ENCODE peak calls at places on chromosome 3, in seven cellular contexts. One of them, this sample, is unnamed.
A peak's percentile ranks its signal among the peaks of the same experiment; 100 is the strongest.

GRCh38 chr3:70387889-70388288 is 75.5 kb upstream of the MDFIC2 start:
- DNase-seq in HAP-1: no peak
- DNase-seq in lower lobe of right lung: no peak
- DNase-seq in uterus: no peak
- DNase-seq in cardiac muscle cell: no peak
- DNase-seq in upper lobe of right lung: no peak
- DNase-seq in brain microvascular endothelial cell: no peak
- DNase-seq in this sample: no peak

GRCh38 chr3:61810953-61811497 is 249.7 kb downstream of the PTPRG start:
- DNase-seq in HAP-1: no peak
- DNase-seq in brain microvascular endothelial cell: no peak
- DNase-seq in cardiac muscle cell: no peak
- DNase-seq in lower lobe of right lung: no peak
- DNase-seq in uterus: no peak
- DNase-seq in upper lobe of right lung: no peak
- DNase-seq in this sample: no peak

GRCh38 chr3:21390136-21390535 is 360.9 kb downstream of the ZNF385D start:
- DNase-seq in brain microvascular endothelial cell: peak; percentile 5
- DNase-seq in uterus: no peak
- DNase-seq in HAP-1: no peak
- DNase-seq in lower lobe of right lung: no peak
- DNase-seq in upper lobe of right lung: no peak
- DNase-seq in cardiac muscle cell: no peak
- DNase-seq in this sample: no peak

GRCh38 chr3:30498587-30498967 is 107.8 kb upstream of the TGFBR2 start:
- DNase-seq in HAP-1: no peak
- DNase-seq in cardiac muscle cell: no peak
- DNase-seq in upper lobe of right lung: no peak
- DNase-seq in brain microvascular endothelial cell: no peak
- DNase-seq in uterus: no peak
- DNase-seq in lower lobe of right lung: no peak
- DNase-seq in this sample: no peak

GRCh38 chr3:189349772-189350171 is 178.0 kb downstream of the TPRG1 start:
- DNase-seq in lower lobe of right lung: no peak
- DNase-seq in upper lobe of right lung: no peak
- DNase-seq in brain microvascular endothelial cell: no peak
- DNase-seq in uterus: no peak
- DNase-seq in cardiac muscle cell: no peak
- DNase-seq in HAP-1: no peak
- DNase-seq in this sample: no peak

GRCh38 chr3:183032904-183033555 is 52.7 kb upstream of the DCUN1D1 start:
- DNase-seq in lower lobe of right lung: no peak
- DNase-seq in uterus: no peak
- DNase-seq in HAP-1: no peak
- DNase-seq in upper lobe of right lung: no peak
- DNase-seq in brain microvascular endothelial cell: no peak
- DNase-seq in cardiac muscle cell: no peak
- DNase-seq in this sample: no peak

GRCh38 chr3:194142156-194142910 is 6.4 kb downstream of the HES1 start:
- DNase-seq in uterus: peak; percentile 71
- DNase-seq in lower lobe of right lung: no peak
- DNase-seq in brain microvascular endothelial cell: no peak
- DNase-seq in upper lobe of right lung: no peak
- DNase-seq in HAP-1: peak; percentile 24
- DNase-seq in cardiac muscle cell: peak; percentile 52
- DNase-seq in this sample: peak; percentile 26

GRCh38 chr3:195149292-195149691 is 121.7 kb downstream of the XXYLT1 start:
- DNase-seq in brain microvascular endothelial cell: no peak
- DNase-seq in cardiac muscle cell: no peak
- DNase-seq in lower lobe of right lung: no peak
- DNase-seq in upper lobe of right lung: no peak
- DNase-seq in HAP-1: no peak
- DNase-seq in uterus: no peak
- DNase-seq in this sample: no peak

GRCh38 chr3:10602769-10603768 is 97.7 kb upstream of the ATP2B2 start:
- DNase-seq in cardiac muscle cell: peak; percentile 82
- DNase-seq in HAP-1: no peak
- DNase-seq in upper lobe of right lung: no peak
- DNase-seq in brain microvascular endothelial cell: no peak
- DNase-seq in uterus: no peak
- DNase-seq in lower lobe of right lung: no peak
- DNase-seq in this sample: no peak

GRCh38 chr3:16316396-16316795 is 51.4 kb downstream of the OXNAD1 start:
- DNase-seq in uterus: no peak
- DNase-seq in cardiac muscle cell: no peak
- DNase-seq in HAP-1: no peak
- DNase-seq in brain microvascular endothelial cell: no peak
- DNase-seq in lower lobe of right lung: no peak
- DNase-seq in upper lobe of right lung: no peak
- DNase-seq in this sample: no peak

GRCh38 chr3:132417695-132418520 is 606 bp downstream of the DNAJC13 start:
- DNase-seq in upper lobe of right lung: peak; percentile 81
- DNase-seq in lower lobe of right lung: peak; percentile 79
- DNase-seq in uterus: peak; percentile 43
- DNase-seq in cardiac muscle cell: peak; percentile 59
- DNase-seq in brain microvascular endothelial cell: peak; percentile 67
- DNase-seq in HAP-1: peak; percentile 81
- DNase-seq in this sample: peak; percentile 17

GRCh38 chr3:112303811-112304325 is 9.9 kb upstream of the SLC9C1 start:
- DNase-seq in uterus: no peak
- DNase-seq in lower lobe of right lung: no peak
- DNase-seq in cardiac muscle cell: peak; percentile 76
- DNase-seq in brain microvascular endothelial cell: peak; percentile 20
- DNase-seq in upper lobe of right lung: no peak
- DNase-seq in HAP-1: peak; percentile 50
- DNase-seq in this sample: no peak

GRCh38 chr3:98263944-98264343 is at the start of gene OR5H6:
- DNase-seq in lower lobe of right lung: no peak
- DNase-seq in uterus: no peak
- DNase-seq in HAP-1: no peak
- DNase-seq in brain microvascular endothelial cell: no peak
- DNase-seq in upper lobe of right lung: no peak
- DNase-seq in cardiac muscle cell: no peak
- DNase-seq in this sample: no peak

GRCh38 chr3:38325256-38325655 is 21.3 kb upstream of the XYLB start:
- DNase-seq in uterus: no peak
- DNase-seq in brain microvascular endothelial cell: no peak
- DNase-seq in lower lobe of right lung: no peak
- DNase-seq in cardiac muscle cell: no peak
- DNase-seq in HAP-1: no peak
- DNase-seq in upper lobe of right lung: no peak
- DNase-seq in this sample: no peak

GRCh38 chr3:64152676-64153466 is 72.4 kb downstream of the PRICKLE2 start:
- DNase-seq in cardiac muscle cell: no peak
- DNase-seq in lower lobe of right lung: no peak
- DNase-seq in uterus: no peak
- DNase-seq in HAP-1: no peak
- DNase-seq in upper lobe of right lung: no peak
- DNase-seq in brain microvascular endothelial cell: no peak
- DNase-seq in this sample: no peak

GRCh38 chr3:38636881-38637280 is 12.6 kb downstream of the SCN5A start:
- DNase-seq in brain microvascular endothelial cell: no peak
- DNase-seq in HAP-1: no peak
- DNase-seq in cardiac muscle cell: no peak
- DNase-seq in uterus: no peak
- DNase-seq in lower lobe of right lung: no peak
- DNase-seq in upper lobe of right lung: no peak
- DNase-seq in this sample: no peak

GRCh38 chr3:194249323-194250103 is 101.6 kb downstream of the CPN2 start:
- DNase-seq in uterus: no peak
- DNase-seq in HAP-1: no peak
- DNase-seq in lower lobe of right lung: no peak
- DNase-seq in upper lobe of right lung: no peak
- DNase-seq in brain microvascular endothelial cell: no peak
- DNase-seq in cardiac muscle cell: no peak
- DNase-seq in this sample: no peak

GRCh38 chr3:81741214-81741613 is 20.2 kb downstream of the GBE1 start:
- DNase-seq in uterus: no peak
- DNase-seq in cardiac muscle cell: no peak
- DNase-seq in lower lobe of right lung: no peak
- DNase-seq in brain microvascular endothelial cell: no peak
- DNase-seq in HAP-1: no peak
- DNase-seq in upper lobe of right lung: no peak
- DNase-seq in this sample: no peak

GRCh38 chr3:53624467-53624866 is 130.1 kb downstream of the CACNA1D start:
- DNase-seq in upper lobe of right lung: no peak
- DNase-seq in HAP-1: no peak
- DNase-seq in lower lobe of right lung: no peak
- DNase-seq in uterus: no peak
- DNase-seq in brain microvascular endothelial cell: no peak
- DNase-seq in cardiac muscle cell: no peak
- DNase-seq in this sample: no peak

GRCh38 chr3:62755285-62755684 is 119.9 kb downstream of the CADPS start:
- DNase-seq in uterus: no peak
- DNase-seq in lower lobe of right lung: no peak
- DNase-seq in upper lobe of right lung: no peak
- DNase-seq in cardiac muscle cell: no peak
- DNase-seq in brain microvascular endothelial cell: no peak
- DNase-seq in HAP-1: no peak
- DNase-seq in this sample: no peak

GRCh38 chr3:127067116-127067910 is 84.4 kb downstream of the PLXNA1 start:
- DNase-seq in cardiac muscle cell: no peak
- DNase-seq in uterus: no peak
- DNase-seq in HAP-1: no peak
- DNase-seq in lower lobe of right lung: no peak
- DNase-seq in brain microvascular endothelial cell: no peak
- DNase-seq in upper lobe of right lung: peak; percentile 34
- DNase-seq in this sample: no peak

GRCh38 chr3:45273681-45274515 is 47.8 kb upstream of the TMEM158 start:
- DNase-seq in upper lobe of right lung: no peak
- DNase-seq in HAP-1: no peak
- DNase-seq in brain microvascular endothelial cell: peak; percentile 11
- DNase-seq in cardiac muscle cell: no peak
- DNase-seq in uterus: no peak
- DNase-seq in lower lobe of right lung: no peak
- DNase-seq in this sample: no peak

GRCh38 chr3:158918008-158918407 is 116.2 kb downstream of the MFSD1 start:
- DNase-seq in upper lobe of right lung: no peak
- DNase-seq in uterus: no peak
- DNase-seq in cardiac muscle cell: peak; percentile 63
- DNase-seq in lower lobe of right lung: no peak
- DNase-seq in HAP-1: peak; percentile 75
- DNase-seq in brain microvascular endothelial cell: peak; percentile 82
- DNase-seq in this sample: no peak

DNA sequence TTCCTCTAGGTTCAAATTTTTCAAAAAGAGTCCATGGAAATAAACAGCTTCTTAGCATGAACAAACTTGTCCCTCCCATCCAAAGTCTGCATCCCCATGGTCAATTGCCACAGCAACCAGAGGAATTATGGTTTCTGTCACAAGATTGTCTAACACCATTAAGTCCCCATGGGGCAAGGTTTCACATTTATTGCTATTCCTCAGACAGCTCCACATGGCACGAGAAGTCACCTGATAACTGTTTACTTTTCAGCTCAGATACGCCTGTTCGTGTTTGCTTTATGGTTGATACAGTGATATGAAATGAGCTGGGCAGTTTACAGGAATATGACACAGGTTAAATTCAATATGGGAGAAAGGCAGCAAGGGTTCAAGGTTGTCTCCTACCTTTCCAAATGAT is 37.9 kb upstream of the MUC13 start:
- DNase-seq in upper lobe of right lung: no peak
- DNase-seq in cardiac muscle cell: no peak
- DNase-seq in uterus: no peak
- DNase-seq in lower lobe of right lung: no peak
- DNase-seq in brain microvascular endothelial cell: no peak
- DNase-seq in HAP-1: no peak
- DNase-seq in this sample: no peak
- H3K36me3 ChIP-seq in upper lobe of right lung: peaks cover 87% of the 10 kb centered on the region
- H3K36me3 ChIP-seq in cardiac muscle cell: peaks cover 37% of the 10 kb centered on the region
- H3K36me3 ChIP-seq in uterus: no peaks in the 10 kb centered on the region
- H3K36me3 ChIP-seq in lower lobe of right lung: peaks cover 80% of the 10 kb centered on the region
- H3K36me3 ChIP-seq in brain microvascular endothelial cell: peaks cover 66% of the 10 kb centered on the region
- H3K36me3 ChIP-seq in HAP-1: no peaks in the 10 kb centered on the region
- H3K36me3 ChIP-seq in this sample: no peaks in the 10 kb centered on the region

DNA sequence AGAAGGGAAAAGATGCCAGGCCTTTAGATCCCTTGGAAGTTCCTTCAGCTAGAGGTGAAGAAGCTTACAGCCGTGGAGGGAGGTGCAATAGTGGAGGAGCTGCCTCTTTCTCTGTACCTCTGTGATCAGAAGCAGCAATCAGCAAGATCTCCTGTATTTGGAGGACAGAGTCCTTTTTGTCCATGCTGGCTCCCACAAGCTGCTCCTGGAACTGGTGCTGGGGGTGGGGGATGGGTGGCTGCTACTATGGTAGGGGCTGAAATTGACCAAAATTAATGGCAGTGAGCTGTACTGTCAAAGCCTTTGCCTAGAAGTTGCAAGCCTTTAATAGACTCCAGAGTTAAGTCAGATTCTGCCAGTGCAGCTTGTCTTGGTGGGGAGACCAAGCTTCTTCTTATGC is 18.2 kb downstream of the PTPN23 start:
- DNase-seq in brain microvascular endothelial cell: no peak
- DNase-seq in cardiac muscle cell: no peak
- DNase-seq in lower lobe of right lung: no peak
- DNase-seq in uterus: no peak
- DNase-seq in HAP-1: no peak
- DNase-seq in upper lobe of right lung: no peak
- DNase-seq in this sample: no peak
- H3K36me3 ChIP-seq in brain microvascular endothelial cell: peaks cover 16% of the 10 kb centered on the region
- H3K36me3 ChIP-seq in cardiac muscle cell: no peaks in the 10 kb centered on the region
- H3K36me3 ChIP-seq in lower lobe of right lung: peaks cover 62% of the 10 kb centered on the region
- H3K36me3 ChIP-seq in uterus: no peaks in the 10 kb centered on the region
- H3K36me3 ChIP-seq in HAP-1: peaks cover 11% of the 10 kb centered on the region
- H3K36me3 ChIP-seq in upper lobe of right lung: peaks cover 39% of the 10 kb centered on the region
- H3K36me3 ChIP-seq in this sample: no peaks in the 10 kb centered on the region

GRCh38 chr3:187728248-187728647 is 17.0 kb downstream of the BCL6 start:
- DNase-seq in HAP-1: no peak
- DNase-seq in brain microvascular endothelial cell: no peak
- DNase-seq in cardiac muscle cell: no peak
- DNase-seq in uterus: no peak
- DNase-seq in upper lobe of right lung: no peak
- DNase-seq in lower lobe of right lung: no peak
- DNase-seq in this sample: no peak
- H3K36me3 ChIP-seq in HAP-1: peaks cover 5% of the 10 kb centered on the region
- H3K36me3 ChIP-seq in brain microvascular endothelial cell: peaks cover 90% of the 10 kb centered on the region
- H3K36me3 ChIP-seq in cardiac muscle cell: peaks cover 3% of the 10 kb centered on the region
- H3K36me3 ChIP-seq in uterus: peaks cover 3% of the 10 kb centered on the region
- H3K36me3 ChIP-seq in upper lobe of right lung: peaks cover 100% of the 10 kb centered on the region
- H3K36me3 ChIP-seq in lower lobe of right lung: peaks cover 100% of the 10 kb centered on the region
- H3K36me3 ChIP-seq in this sample: peaks cover 100% of the 10 kb centered on the region

GRCh38 chr3:41522620-41523019 is 323.3 kb downstream of the CTNNB1 start:
- DNase-seq in cardiac muscle cell: no peak
- DNase-seq in lower lobe of right lung: no peak
- DNase-seq in upper lobe of right lung: no peak
- DNase-seq in brain microvascular endothelial cell: no peak
- DNase-seq in HAP-1: no peak
- DNase-seq in uterus: no peak
- DNase-seq in this sample: no peak
- H3K36me3 ChIP-seq in cardiac muscle cell: no peaks in the 10 kb centered on the region
- H3K36me3 ChIP-seq in lower lobe of right lung: no peaks in the 10 kb centered on the region
- H3K36me3 ChIP-seq in upper lobe of right lung: no peaks in the 10 kb centered on the region
- H3K36me3 ChIP-seq in brain microvascular endothelial cell: no peaks in the 10 kb centered on the region
- H3K36me3 ChIP-seq in HAP-1: no peaks in the 10 kb centered on the region
- H3K36me3 ChIP-seq in uterus: no peaks in the 10 kb centered on the region
- H3K36me3 ChIP-seq in this sample: no peaks in the 10 kb centered on the region

GRCh38 chr3:48966876-48967361 is 23.1 kb upstream of the P4HTM start:
- DNase-seq in upper lobe of right lung: no peak
- DNase-seq in brain microvascular endothelial cell: no peak
- DNase-seq in uterus: no peak
- DNase-seq in cardiac muscle cell: no peak
- DNase-seq in lower lobe of right lung: no peak
- DNase-seq in HAP-1: no peak
- DNase-seq in this sample: no peak
- H3K36me3 ChIP-seq in upper lobe of right lung: peaks cover 95% of the 10 kb centered on the region
- H3K36me3 ChIP-seq in brain microvascular endothelial cell: peaks cover 51% of the 10 kb centered on the region
- H3K36me3 ChIP-seq in uterus: no peaks in the 10 kb centered on the region
- H3K36me3 ChIP-seq in cardiac muscle cell: peaks cover 47% of the 10 kb centered on the region
- H3K36me3 ChIP-seq in lower lobe of right lung: peaks cover 96% of the 10 kb centered on the region
- H3K36me3 ChIP-seq in HAP-1: peaks cover 68% of the 10 kb centered on the region
- H3K36me3 ChIP-seq in this sample: peaks cover 28% of the 10 kb centered on the region

GRCh38 chr3:129278439-129278969 is at the start of gene HMCES:
- DNase-seq in lower lobe of right lung: peak; percentile 95
- DNase-seq in upper lobe of right lung: peak; percentile 98
- DNase-seq in HAP-1: peak; percentile 97
- DNase-seq in uterus: peak; percentile 90
- DNase-seq in brain microvascular endothelial cell: peak; percentile 70
- DNase-seq in cardiac muscle cell: peak; percentile 97
- DNase-seq in this sample: peak; percentile 86
- H3K36me3 ChIP-seq in lower lobe of right lung: peaks cover 52% of the 10 kb centered on the region
- H3K36me3 ChIP-seq in upper lobe of right lung: peaks cover 41% of the 10 kb centered on the region
- H3K36me3 ChIP-seq in HAP-1: peaks cover 59% of the 10 kb centered on the region
- H3K36me3 ChIP-seq in uterus: no peaks in the 10 kb centered on the region
- H3K36me3 ChIP-seq in brain microvascular endothelial cell: peaks cover 46% of the 10 kb centered on the region
- H3K36me3 ChIP-seq in cardiac muscle cell: peaks cover 34% of the 10 kb centered on the region
- H3K36me3 ChIP-seq in this sample: peaks cover 52% of the 10 kb centered on the region